ENCODE peak calls at places on chromosomes 1 and 21, in ten cellular contexts. N, B, H, V, K, E, Z, T, X and L are unnamed samples.

GRCh38 chr1:25573961-25574360 is 30.6 kb downstream of the LDLRAP1 start:
- DNase-seq in N (no peak), B (no peak), H (no peak), V (no peak), K (peak), E (peak), Z (no peak), T (no peak), X (no peak), L (no peak)

GRCh38 chr21:19440792-19441494 is 1037.4 kb upstream of the TMPRSS15 start:
- DNase-seq in N (no peak), B (no peak), H (no peak), V (no peak), K (no peak), E (no peak), Z (no peak), T (no peak), X (no peak), L (no peak)

GRCh38 chr1:201119206-201119814 is 7.1 kb upstream of the CACNA1S start:
- DNase-seq in N (peak), B (no peak), H (peak), V (peak), K (peak), E (no peak), Z (peak), T (no peak), X (peak), L (no peak)

GRCh38 chr21:33300701-33301631 is 23.8 kb upstream of the IFNAR1 start:
- DNase-seq in N (peak), B (no peak), H (no peak), V (no peak), K (no peak), E (no peak), Z (no peak), T (no peak), X (no peak), L (peak)

GRCh38 chr21:26632691-26633090 is 59.6 kb upstream of the CYYR1 start:
- DNase-seq in N (no peak), B (no peak), H (no peak), V (no peak), K (no peak), E (no peak), Z (no peak), T (no peak), X (no peak), L (no peak)

GRCh38 chr1:183841550-183841949 is 36.6 kb downstream of the RGL1 start:
- DNase-seq in N (no peak), B (no peak), H (no peak), V (no peak), K (no peak), E (no peak), Z (peak), T (no peak), X (no peak), L (no peak)

GRCh38 chr1:9691108-9691445 is 39.5 kb downstream of the PIK3CD start:
- DNase-seq in N (no peak), B (no peak), H (no peak), V (no peak), K (no peak), E (no peak), Z (no peak), T (no peak), X (no peak), L (no peak)

GRCh38 chr21:45390121-45390751 is 14.7 kb upstream of the COL18A1 start:
- DNase-seq in N (no peak), B (no peak), H (no peak), V (no peak), K (no peak), E (peak), Z (no peak), T (no peak), X (no peak), L (peak)

GRCh38 chr1:201127755-201128455 is 921 bp upstream of the ASCL5 start:
- DNase-seq in N (no peak), B (no peak), H (peak), V (no peak), K (no peak), E (peak), Z (no peak), T (no peak), X (no peak), L (no peak)

GRCh38 chr1:37793773-37794371 is at the start of gene MANEAL:
- DNase-seq in N (peak), B (no peak), H (peak), V (peak), K (peak), E (peak), Z (peak), T (no peak), X (peak), L (no peak)

GRCh38 chr1:24886241-24886640 is 43.8 kb downstream of the RUNX3 start:
- DNase-seq in N (peak), B (no peak), H (no peak), V (no peak), K (no peak), E (no peak), Z (peak), T (no peak), X (no peak), L (peak)

GRCh38 chr1:180950321-180950720 is 37.6 kb downstream of the KIAA1614 start:
- DNase-seq in N (no peak), B (no peak), H (no peak), V (no peak), K (no peak), E (no peak), Z (no peak), T (no peak), X (no peak), L (no peak)

GRCh38 chr1:200488375-200489165 is 78.7 kb upstream of the ZNF281 start:
- DNase-seq in N (peak), B (peak), H (peak), V (peak), K (peak), E (no peak), Z (peak), T (peak), X (peak), L (no peak)

GRCh38 chr1:204528241-204528640 is 12.0 kb downstream of the MDM4 start:
- DNase-seq in N (no peak), B (no peak), H (no peak), V (no peak), K (no peak), E (no peak), Z (no peak), T (no peak), X (no peak), L (no peak)

GRCh38 chr1:27348861-27349783 is 7.3 kb downstream of the SYTL1 start:
- DNase-seq in N (peak), B (no peak), H (peak), V (peak), K (peak), E (peak), Z (peak), T (no peak), X (no peak), L (no peak)

GRCh38 chr1:247517795-247518612 is 18.2 kb downstream of the OR2C3 start:
- DNase-seq in N (no peak), B (no peak), H (no peak), V (no peak), K (no peak), E (peak), Z (no peak), T (no peak), X (no peak), L (no peak)

GRCh38 chr1:68322837-68323687 is 90.7 kb upstream of the WLS start:
- DNase-seq in N (no peak), B (peak), H (peak), V (no peak), K (no peak), E (no peak), Z (no peak), T (peak), X (no peak), L (no peak)

GRCh38 chr1:10057305-10057704 is 24.5 kb downstream of the UBE4B start:
- DNase-seq in N (no peak), B (no peak), H (no peak), V (no peak), K (no peak), E (no peak), Z (no peak), T (no peak), X (no peak), L (no peak)

GRCh38 chr1:112522621-112523020 is 13.9 kb downstream of the WNT2B start:
- DNase-seq in N (no peak), B (peak), H (no peak), V (no peak), K (no peak), E (no peak), Z (no peak), T (peak), X (no peak), L (no peak)

GRCh38 chr1:102919659-102920058 is 188.7 kb downstream of the COL11A1 start:
- DNase-seq in N (no peak), B (no peak), H (no peak), V (no peak), K (no peak), E (no peak), Z (no peak), T (no peak), X (no peak), L (no peak)

GRCh38 chr1:224635356-224635755 is 19.2 kb downstream of the CNIH3 start:
- DNase-seq in N (no peak), B (peak), H (no peak), V (no peak), K (no peak), E (no peak), Z (no peak), T (no peak), X (no peak), L (no peak)

GRCh38 chr1:53391982-53392381 is 64.1 kb upstream of the LRP8 start:
- DNase-seq in N (no peak), B (no peak), H (no peak), V (no peak), K (no peak), E (no peak), Z (no peak), T (no peak), X (no peak), L (no peak)

GRCh38 chr1:66330711-66331110 is 203.2 kb upstream of the SGIP1 start:
- DNase-seq in N (no peak), B (no peak), H (no peak), V (no peak), K (no peak), E (no peak), Z (no peak), T (no peak), X (no peak), L (no peak)

GRCh38 chr1:41804176-41804575 is 114.5 kb downstream of the HIVEP3 start:
- DNase-seq in N (no peak), B (no peak), H (no peak), V (no peak), K (no peak), E (no peak), Z (no peak), T (no peak), X (no peak), L (no peak)

GRCh38 chr1:3700631-3701030 is 48.3 kb downstream of the TP73 start:
- DNase-seq in N (no peak), B (no peak), H (no peak), V (no peak), K (no peak), E (no peak), Z (no peak), T (no peak), X (no peak), L (no peak)

GRCh38 chr1:78292361-78292760 is 198.4 kb upstream of the PTGFR start:
- DNase-seq in N (no peak), B (peak), H (no peak), V (no peak), K (no peak), E (no peak), Z (no peak), T (peak), X (no peak), L (no peak)

GRCh38 chr1:48645883-48646282 is 130.8 kb downstream of the BEND5 start:
- DNase-seq in N (no peak), B (no peak), H (no peak), V (no peak), K (no peak), E (no peak), Z (no peak), T (no peak), X (no peak), L (no peak)

GRCh38 chr21:45836268-45836655 is 145.3 kb upstream of the COL6A1 start:
- DNase-seq in N (no peak), B (no peak), H (no peak), V (no peak), K (no peak), E (peak), Z (no peak), T (no peak), X (no peak), L (no peak)

GRCh38 chr1:156494309-156494895 is 6.2 kb downstream of the MEF2D start:
- DNase-seq in N (no peak), B (no peak), H (no peak), V (no peak), K (no peak), E (peak), Z (no peak), T (no peak), X (peak), L (no peak)

DNA sequence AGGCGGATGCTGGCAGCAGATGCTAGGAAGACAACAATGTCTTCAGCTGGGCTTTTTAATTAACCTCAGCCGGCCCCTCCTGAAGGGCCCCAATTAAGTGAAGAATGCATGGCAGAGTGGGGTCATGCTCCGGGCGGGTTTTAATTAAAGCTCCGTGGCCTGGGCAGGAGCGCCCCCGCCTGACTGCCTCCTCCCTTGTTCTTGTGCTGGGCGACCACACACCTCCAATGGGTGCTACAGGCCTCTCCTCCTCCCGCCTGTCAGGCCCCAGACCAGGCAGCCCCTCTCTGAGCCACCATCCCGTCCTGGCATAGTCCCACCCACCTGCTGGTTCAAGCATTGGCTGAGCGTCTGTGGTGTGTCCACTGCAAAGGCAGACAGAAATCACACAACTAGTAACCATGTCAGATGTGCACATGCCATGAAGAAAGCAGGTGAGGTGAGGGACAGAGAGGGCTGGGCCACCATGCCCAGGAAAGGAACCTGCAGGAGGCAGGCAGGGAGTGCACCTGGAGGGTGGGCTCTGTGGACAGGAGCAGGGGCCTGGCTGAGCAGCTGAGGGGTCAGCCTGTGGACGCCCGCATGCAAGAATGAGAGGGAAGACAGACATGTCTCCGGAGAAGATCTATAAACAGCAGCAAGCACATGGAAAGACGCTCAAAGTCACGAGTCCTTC is 8.5 kb upstream of the ARF1 start:
- DNase-seq in N (no peak), B (no peak), H (peak), V (no peak), K (peak), E (no peak), Z (no peak), T (no peak), X (no peak), L (peak)
- TF ChIP-seq CTCF in N (no peak), B (peak), H (peak), V (no peak), K (no peak), E (peak), Z (no peak), T (no peak), X (no peak), L (no peak)

GRCh38 chr1:233025566-233025965 is 75.2 kb downstream of the NTPCR start:
- DNase-seq in N (no peak), B (no peak), H (no peak), V (no peak), K (no peak), E (no peak), Z (no peak), T (no peak), X (no peak), L (no peak)

GRCh38 chr1:233022246-233022645 is 71.8 kb downstream of the NTPCR start:
- DNase-seq in N (no peak), B (no peak), H (no peak), V (no peak), K (no peak), E (no peak), Z (no peak), T (no peak), X (no peak), L (no peak)

GRCh38 chr1:233020441-233020840 is 70.0 kb downstream of the NTPCR start:
- DNase-seq in N (no peak), B (no peak), H (peak), V (no peak), K (no peak), E (no peak), Z (no peak), T (no peak), X (no peak), L (no peak)

GRCh38 chr1:233019921-233020320 is 69.5 kb downstream of the NTPCR start:
- DNase-seq in N (no peak), B (peak), H (no peak), V (no peak), K (no peak), E (no peak), Z (no peak), T (no peak), X (no peak), L (no peak)

DNA sequence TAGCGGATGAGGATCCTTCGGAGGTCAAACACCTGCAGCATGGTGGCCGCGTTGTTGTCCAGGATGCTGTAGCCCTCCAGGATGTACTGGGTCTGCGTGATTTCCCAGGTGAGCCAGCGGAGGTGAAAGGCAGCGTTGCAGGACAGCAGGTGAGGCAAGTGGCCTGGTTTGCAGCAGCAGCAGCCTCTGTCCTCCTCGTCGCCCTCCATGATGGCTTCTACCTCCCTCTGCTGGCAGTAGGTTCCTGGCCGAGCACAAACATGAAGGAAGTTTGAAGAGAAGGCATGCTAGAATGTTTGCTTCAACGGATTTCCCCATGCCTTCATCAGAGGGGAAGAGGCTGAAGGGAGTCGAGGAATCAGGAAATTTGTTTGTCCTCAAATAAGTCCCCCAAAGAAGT is 74.7 kb downstream of the NTPCR start:
- DNase-seq in N (peak), B (no peak), H (peak), V (peak), K (peak), E (no peak), Z (peak), T (no peak), X (no peak), L (no peak)
- TF ChIP-seq CTCF in N (peak), B (peak), H (peak), V (peak), K (peak), E (no peak), Z (peak), T (peak), X (peak), L (peak)

GRCh38 chr1:227910506-227910905 is 37.2 kb downstream of the WNT9A start:
- DNase-seq in N (no peak), B (no peak), H (no peak), V (no peak), K (no peak), E (peak), Z (no peak), T (no peak), X (no peak), L (no peak)
- TF ChIP-seq CTCF in N (no peak), B (no peak), H (no peak), V (no peak), K (no peak), E (no peak), Z (no peak), T (no peak), X (no peak), L (no peak)

GRCh38 chr1:150008699-150009098 is 1.8 kb downstream of the OTUD7B start:
- DNase-seq in N (no peak), B (no peak), H (no peak), V (no peak), K (peak), E (no peak), Z (no peak), T (no peak), X (no peak), L (no peak)

GRCh38 chr1:150006881-150007401 is 3.6 kb downstream of the OTUD7B start:
- DNase-seq in N (no peak), B (no peak), H (no peak), V (no peak), K (no peak), E (no peak), Z (no peak), T (no peak), X (no peak), L (no peak)

GRCh38 chr1:150012611-150013010 is 2.1 kb upstream of the OTUD7B start:
- DNase-seq in N (no peak), B (no peak), H (no peak), V (no peak), K (no peak), E (no peak), Z (no peak), T (no peak), X (no peak), L (no peak)

GRCh38 chr1:150009604-150010387 is 730 bp downstream of the OTUD7B start:
- DNase-seq in N (peak), B (peak), H (peak), V (peak), K (peak), E (peak), Z (no peak), T (no peak), X (no peak), L (no peak)

GRCh38 chr1:150010388-150011115 is at the start of gene OTUD7B:
- DNase-seq in N (peak), B (peak), H (peak), V (peak), K (peak), E (peak), Z (peak), T (no peak), X (peak), L (peak)
- TF ChIP-seq CTCF in N (no peak), B (no peak), H (no peak), V (no peak), K (no peak), E (no peak), Z (no peak), T (no peak), X (no peak), L (no peak)

DNA sequence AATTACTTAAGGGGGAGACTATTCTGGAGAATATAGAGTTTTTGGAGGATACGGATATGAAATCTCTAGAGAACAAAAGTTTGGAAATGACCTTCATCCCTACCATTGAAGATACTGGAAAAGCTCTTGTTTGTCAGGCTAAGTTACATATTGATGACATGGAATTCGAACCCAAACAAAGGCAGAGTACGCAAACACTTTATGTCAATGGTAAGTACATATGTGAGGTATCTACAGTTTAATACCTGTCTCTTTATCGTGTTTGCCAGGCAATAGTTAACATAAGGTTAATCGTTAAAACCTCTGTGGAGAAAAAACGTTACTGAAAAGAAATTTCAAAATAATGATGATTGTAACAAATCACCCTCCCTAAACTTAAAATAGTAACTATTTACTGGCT is 11.8 kb downstream of the VCAM1 start:
- DNase-seq in N (no peak), B (no peak), H (no peak), V (no peak), K (no peak), E (no peak), Z (no peak), T (no peak), X (no peak), L (no peak)
- TF ChIP-seq CTCF in N (no peak), B (no peak), H (no peak), V (no peak), K (no peak), E (no peak), Z (no peak), T (no peak), X (no peak), L (no peak)

GRCh38 chr21:21158376-21158918 is 160.2 kb downstream of the NCAM2 start:
- DNase-seq in N (no peak), B (no peak), H (no peak), V (no peak), K (no peak), E (no peak), Z (no peak), T (no peak), X (no peak), L (no peak)

GRCh38 chr21:21165063-21165645 is 166.9 kb downstream of the NCAM2 start:
- DNase-seq in N (no peak), B (peak), H (no peak), V (no peak), K (no peak), E (no peak), Z (no peak), T (peak), X (no peak), L (no peak)

GRCh38 chr21:21159253-21159899 is 161.2 kb downstream of the NCAM2 start:
- DNase-seq in N (no peak), B (no peak), H (no peak), V (no peak), K (no peak), E (no peak), Z (no peak), T (no peak), X (no peak), L (no peak)

GRCh38 chr21:21163904-21164303 is 165.7 kb downstream of the NCAM2 start:
- DNase-seq in N (peak), B (peak), H (peak), V (peak), K (peak), E (no peak), Z (peak), T (peak), X (peak), L (no peak)
- TF ChIP-seq CTCF in N (peak), B (peak), H (peak), V (peak), K (peak), E (peak), Z (peak), T (peak), X (peak), L (peak)

GRCh38 chr1:45750298-45751038 is at the start of gene IPP:
- DNase-seq in N (peak), B (peak), H (peak), V (peak), K (peak), E (peak), Z (peak), T (peak), X (peak), L (peak)
- TF ChIP-seq CTCF in N (no peak), B (peak), H (peak), V (no peak), K (no peak), E (peak), Z (peak), T (no peak), X (no peak), L (no peak)